ENCODE peak calls at places on chromosome 20, in six cellular contexts. F, K, V, B, I and D are unnamed samples.

GRCh38 chr20:23161968-23162696 is 76.0 kb upstream of the CD93 start:
- DNase-seq in F (no peak), K (peak), V (no peak), B (no peak), I (peak), D (no peak)

GRCh38 chr20:35826361-35826760 is 54.5 kb downstream of the PHF20 start:
- DNase-seq in F (no peak), K (no peak), V (no peak), B (no peak), I (no peak), D (no peak)

GRCh38 chr20:51695574-51696303 is 72.5 kb downstream of the ATP9A start:
- DNase-seq in F (no peak), K (no peak), V (no peak), B (no peak), I (no peak), D (no peak)

GRCh38 chr20:35595901-35596300 is 19.7 kb upstream of the SPAG4 start:
- DNase-seq in F (no peak), K (no peak), V (no peak), B (no peak), I (no peak), D (no peak)

GRCh38 chr20:41052742-41053419 is 24.3 kb downstream of the TOP1 start:
- DNase-seq in F (no peak), K (no peak), V (no peak), B (no peak), I (no peak), D (no peak)

GRCh38 chr20:35018578-35019371 is 63.1 kb downstream of the MYH7B start:
- DNase-seq in F (no peak), K (no peak), V (no peak), B (no peak), I (no peak), D (no peak)

GRCh38 chr20:17863577-17864292 is 104.9 kb downstream of the SNX5 start:
- DNase-seq in F (no peak), K (no peak), V (no peak), B (no peak), I (no peak), D (no peak)

GRCh38 chr20:25042531-25043498 is 15.1 kb downstream of the ACSS1 start:
- DNase-seq in F (peak), K (peak), V (peak), B (no peak), I (no peak), D (peak)

GRCh38 chr20:47330933-47331708 is 25.4 kb downstream of the ZMYND8 start:
- DNase-seq in F (no peak), K (no peak), V (no peak), B (no peak), I (no peak), D (no peak)

GRCh38 chr20:37504404-37505096 is 16.5 kb upstream of the NNAT start:
- DNase-seq in F (no peak), K (no peak), V (no peak), B (no peak), I (no peak), D (no peak)

GRCh38 chr20:34345426-34345757 is 17.7 kb upstream of the ITCH start:
- DNase-seq in F (no peak), K (no peak), V (no peak), B (no peak), I (no peak), D (no peak)

GRCh38 chr20:23705895-23706294 is 17.1 kb upstream of the CST4 start:
- DNase-seq in F (no peak), K (no peak), V (no peak), B (no peak), I (no peak), D (no peak)

GRCh38 chr20:41631826-41632225 is 13.6 kb upstream of the CHD6 start:
- DNase-seq in F (no peak), K (peak), V (no peak), B (no peak), I (no peak), D (no peak)

GRCh38 chr20:35888659-35889058 is 65.6 kb downstream of the SCAND1 start:
- DNase-seq in F (no peak), K (no peak), V (no peak), B (no peak), I (no peak), D (no peak)

GRCh38 chr20:17498641-17499040 is 32.5 kb downstream of the BFSP1 start:
- DNase-seq in F (no peak), K (no peak), V (no peak), B (no peak), I (no peak), D (no peak)

GRCh38 chr20:46056970-46057855 is 28.2 kb downstream of the SLC12A5 start:
- DNase-seq in F (no peak), K (peak), V (no peak), B (no peak), I (peak), D (no peak)

GRCh38 chr20:25538838-25539665 is 46.3 kb downstream of the NINL start:
- DNase-seq in F (no peak), K (no peak), V (no peak), B (no peak), I (no peak), D (no peak)

GRCh38 chr20:51014797-51015722 is 7.8 kb downstream of the KCNG1 start:
- DNase-seq in F (no peak), K (no peak), V (no peak), B (no peak), I (peak), D (no peak)

GRCh38 chr20:63941282-63942060 is 14.7 kb downstream of the UCKL1 start:
- DNase-seq in F (peak), K (peak), V (peak), B (peak), I (no peak), D (no peak)

GRCh38 chr20:11395581-11395980 is 522.1 kb upstream of the BTBD3 start:
- DNase-seq in F (no peak), K (no peak), V (no peak), B (no peak), I (no peak), D (no peak)

GRCh38 chr20:38073307-38074010 is 39.9 kb downstream of the RPRD1B start:
- DNase-seq in F (no peak), K (peak), V (peak), B (no peak), I (peak), D (no peak)

GRCh38 chr20:4086771-4087677 is 71.7 kb upstream of the RNF24 start:
- DNase-seq in F (no peak), K (no peak), V (no peak), B (no peak), I (no peak), D (no peak)

GRCh38 chr20:37220796-37221195 is 40.8 kb downstream of the GHRH start:
- DNase-seq in F (no peak), K (no peak), V (no peak), B (no peak), I (no peak), D (no peak)

GRCh38 chr20:23782366-23782983 is 31.7 kb upstream of the CST1 start:
- DNase-seq in F (no peak), K (no peak), V (no peak), B (no peak), I (no peak), D (no peak)

GRCh38 chr20:16279320-16279719 is 293.9 kb downstream of the KIF16B start:
- DNase-seq in F (no peak), K (no peak), V (no peak), B (no peak), I (no peak), D (no peak)

GRCh38 chr20:6471110-6471647 is 296.3 kb upstream of the BMP2 start:
- DNase-seq in F (no peak), K (no peak), V (no peak), B (no peak), I (no peak), D (no peak)

GRCh38 chr20:17835240-17835940 is 133.2 kb downstream of the SNX5 start:
- DNase-seq in F (no peak), K (peak), V (no peak), B (no peak), I (peak), D (no peak)

GRCh38 chr20:62354811-62355341 is 12.2 kb downstream of the LAMA5 start:
- DNase-seq in F (no peak), K (peak), V (no peak), B (no peak), I (no peak), D (no peak)

GRCh38 chr20:54598351-54598750 is 123.0 kb downstream of the DOK5 start:
- DNase-seq in F (no peak), K (no peak), V (no peak), B (no peak), I (no peak), D (no peak)

GRCh38 chr20:41234546-41234945 is 83.0 kb downstream of the ZHX3 start:
- DNase-seq in F (no peak), K (peak), V (no peak), B (no peak), I (no peak), D (no peak)

GRCh38 chr20:4192378-4193048 is 177.2 kb upstream of the RNF24 start:
- DNase-seq in F (no peak), K (no peak), V (no peak), B (no peak), I (no peak), D (no peak)